ENCODE peak calls at places on chromosomes 4 and X, in nine cellular contexts. Y is epithelial cell of proximal tubule, F is left ventricle myocardium inferior, G is neural progenitor cell, B is OCI-LY7, L is lower leg skin, P is PC-9, R is tibial artery, J is GM12865. M is an unnamed sample.

GRCh38 chrX:38129366-38129765 is 91.3 kb downstream of the SRPX start:
- DNase-seq in G (no peak), Y (no peak), B (no peak), J (no peak), P (no peak), L (no peak), R (no peak), F (no peak), M (no peak)

GRCh38 chrX:72409993-72410392 is 104.3 kb upstream of the CITED1 start:
- DNase-seq in R (no peak), L (no peak), P (no peak), J (no peak), F (no peak), B (no peak), G (no peak), Y (no peak), M (no peak)

GRCh38 chr4:8501781-8502180 is 61.2 kb downstream of the TRMT44 start:
- DNase-seq in J (no peak), F (no peak), Y (no peak), R (no peak), G (no peak), B (no peak), P (no peak), L (no peak), M (no peak)

GRCh38 chr4:108052511-108052910 is 62.8 kb downstream of the HADH start:
- DNase-seq in F (no peak), Y (no peak), P (no peak), R (no peak), L (no peak), J (no peak), B (no peak), G (no peak), M (no peak)

GRCh38 chr4:184383497-184384055 is 90.8 kb downstream of the IRF2 start:
- DNase-seq in B (no peak), F (no peak), R (peak), G (no peak), P (peak), Y (peak), L (no peak), J (no peak), M (no peak)

GRCh38 chr4:165505991-165506779 is 127.4 kb downstream of the CPE start:
- DNase-seq in R (no peak), B (no peak), G (no peak), F (no peak), Y (no peak), J (no peak), P (peak), L (no peak), M (no peak)

GRCh38 chr4:70183168-70183939 is 12.2 kb upstream of the ODAM start:
- DNase-seq in G (peak), P (peak), R (no peak), J (peak), B (peak), L (no peak), F (no peak), Y (no peak), M (peak)

GRCh38 chr4:1365271-1366178 is 18.5 kb downstream of the UVSSA start:
- DNase-seq in B (no peak), G (no peak), L (no peak), J (no peak), F (peak), P (peak), R (no peak), Y (no peak), M (no peak)

GRCh38 chrX:37684918-37685317 is 673 bp upstream of the XK start:
- DNase-seq in J (no peak), F (no peak), Y (no peak), B (no peak), R (no peak), L (no peak), G (no peak), P (no peak), M (no peak)

GRCh38 chrX:46627700-46628405 is 54.3 kb downstream of the CHST7 start:
- DNase-seq in L (peak), F (no peak), J (peak), G (no peak), B (no peak), P (no peak), Y (no peak), R (no peak), M (no peak)

GRCh38 chr4:76905521-76905920 is 7.6 kb upstream of the SOWAHB start:
- DNase-seq in Y (no peak), B (no peak), G (no peak), R (no peak), L (no peak), J (no peak), P (no peak), F (no peak), M (no peak)

GRCh38 chr4:168811793-168812651 is 198.0 kb downstream of the CBR4 start:
- DNase-seq in G (no peak), J (no peak), B (no peak), L (no peak), R (no peak), Y (no peak), F (no peak), P (no peak), M (no peak)

GRCh38 chr4:107824367-107825071 is at the start of gene SGMS2:
- DNase-seq in P (peak), G (peak), B (no peak), F (peak), Y (peak), J (no peak), L (peak), R (peak), M (peak)

GRCh38 chrX:110944323-110944761 is 148.7 kb upstream of the CHRDL1 start:
- DNase-seq in R (no peak), P (no peak), Y (no peak), L (peak), F (no peak), G (peak), B (no peak), J (no peak), M (no peak)

GRCh38 chr4:26192921-26193894 is 127.6 kb upstream of the RBPJ start:
- DNase-seq in Y (no peak), J (peak), P (no peak), R (no peak), B (no peak), F (no peak), G (no peak), L (no peak), M (peak)
- TF ChIP-seq CTCF in Y (no peak), J (no peak), P (no peak), R (no peak), B (no peak), F (no peak), G (no peak), L (no peak), M (no peak)

GRCh38 chr4:57691370-57691769 is 581.2 kb upstream of the IGFBP7 start:
- DNase-seq in Y (no peak), R (no peak), G (no peak), P (no peak), J (no peak), F (no peak), L (no peak), B (no peak), M (no peak)
- TF ChIP-seq CTCF in Y (no peak), R (no peak), G (no peak), P (no peak), J (no peak), F (no peak), L (no peak), B (no peak), M (no peak)

DNA sequence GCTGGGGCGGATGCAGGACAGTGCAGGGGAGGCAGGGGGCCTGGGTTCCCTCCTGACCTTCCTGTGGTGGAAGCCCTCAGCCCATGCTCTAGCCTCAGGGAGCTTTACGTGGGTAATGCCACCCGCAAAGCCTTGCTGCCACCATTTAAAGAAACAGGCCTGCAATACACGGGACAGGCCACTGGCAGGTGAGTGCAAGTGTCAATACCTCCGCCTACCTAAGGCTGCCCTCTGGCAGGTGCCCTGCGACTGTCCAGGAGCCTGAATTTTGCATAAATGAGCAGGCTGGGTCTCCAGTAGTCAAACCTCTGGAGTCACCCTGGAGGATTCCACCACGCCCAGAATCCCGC is 5.9 kb downstream of the CRMP1 start:
- DNase-seq in B (no peak), L (no peak), Y (no peak), J (no peak), G (no peak), P (no peak), R (no peak), F (no peak), M (no peak)
- TF ChIP-seq CTCF in B (no peak), L (no peak), Y (no peak), J (no peak), G (no peak), P (no peak), R (no peak), F (no peak), M (no peak)

GRCh38 chrX:116204947-116205346 is 34.4 kb downstream of the AGTR2 start:
- DNase-seq in F (no peak), P (no peak), L (no peak), Y (no peak), B (peak), G (peak), J (peak), R (no peak), M (no peak)
- TF ChIP-seq CTCF in F (peak), P (peak), L (no peak), Y (peak), B (peak), G (peak), J (peak), R (peak), M (peak)

GRCh38 chr4:96455045-96455720 is 615.3 kb downstream of the PDHA2 start:
- DNase-seq in J (no peak), F (no peak), B (no peak), R (no peak), P (no peak), G (no peak), Y (no peak), L (no peak), M (no peak)

DNA sequence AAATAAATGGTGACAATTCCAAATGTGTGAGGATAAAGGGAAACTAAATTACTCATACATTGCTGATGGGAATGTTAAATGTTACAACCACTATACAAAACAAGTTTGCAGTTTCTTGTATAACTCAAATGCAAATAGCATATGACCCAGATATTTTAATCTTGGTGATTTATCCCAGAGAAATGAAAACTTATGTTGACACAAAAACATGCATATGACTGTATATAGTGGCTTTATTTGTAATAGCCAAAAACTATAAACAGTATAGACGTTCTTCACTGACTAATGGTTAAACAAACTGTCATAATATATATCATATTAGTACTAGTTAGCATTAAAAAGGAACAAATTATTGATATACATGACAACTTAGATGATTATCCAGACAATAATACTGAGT is 619.2 kb downstream of the PDHA2 start:
- DNase-seq in Y (no peak), J (no peak), L (no peak), B (no peak), P (no peak), G (no peak), R (no peak), F (no peak), M (no peak)
- TF ChIP-seq CTCF in Y (no peak), J (no peak), L (no peak), B (no peak), P (no peak), G (no peak), R (no peak), F (no peak), M (no peak)

M was measured in GM13977.